ENCODE peak calls at places on chromosomes 4 and X, in seven cellular contexts. T is HT1080; B is endothelial cell; Q is activated T-cell treated with anti-CD3 and anti-CD28 coated beads for 1 hour; U is retina; P is stimulated activated CD4-positive, alpha-beta T cell treated with anti-CD3 and anti-CD28 coated beads, Interleukin-1b, Interleukin-23, amount 100 ng/mL, for 24 hours; R is activated T-helper 1 cell treated with Interleukin-2 at 50 U/mL for 16 hours. W is an unnamed sample.

GRCh38 chr4:56937262-56937661 is 29.6 kb downstream of the REST start:
- DNase-seq in R (no peak), U (no peak), T (peak), P (no peak), B (no peak), Q (no peak), W (peak)

GRCh38 chr4:121479801-121480200 is 99.0 kb upstream of the QRFPR start:
- DNase-seq in P (no peak), R (no peak), Q (no peak), B (no peak), U (no peak), T (peak), W (peak)

GRCh38 chr4:168615294-168615693 is 118.4 kb downstream of the PALLD start:
- DNase-seq in Q (no peak), B (no peak), R (no peak), T (no peak), U (no peak), P (no peak), W (peak)

GRCh38 chr4:17236686-17237085 is 275.2 kb downstream of the QDPR start:
- DNase-seq in R (no peak), P (no peak), U (no peak), B (no peak), T (peak), Q (no peak), W (no peak)

GRCh38 chr4:153792007-153792892 is 3.4 kb upstream of the SFRP2 start:
- DNase-seq in T (no peak), U (peak), Q (no peak), R (no peak), P (no peak), B (peak), W (no peak)

GRCh38 chr4:10036926-10037325 is 15.6 kb upstream of the SLC2A9 start:
- DNase-seq in P (no peak), T (no peak), Q (no peak), U (no peak), R (no peak), B (no peak), W (no peak)

GRCh38 chr4:156146581-156146980 is 192.9 kb upstream of the CTSO start:
- DNase-seq in Q (no peak), B (no peak), U (no peak), P (no peak), R (no peak), T (no peak), W (peak)

GRCh38 chr4:119162174-119162573 is 26.5 kb downstream of the MYOZ2 start:
- DNase-seq in R (no peak), P (no peak), T (no peak), Q (no peak), U (no peak), B (no peak), W (no peak)

GRCh38 chrX:134885336-134886016 is 105.3 kb upstream of the SMIM10 start:
- DNase-seq in P (no peak), R (no peak), U (no peak), Q (no peak), B (no peak), T (no peak), W (no peak)

GRCh38 chr4:8870647-8871416 is 807 bp downstream of the HMX1 start:
- DNase-seq in Q (no peak), U (peak), R (no peak), B (no peak), P (no peak), T (no peak), W (no peak)

GRCh38 chr4:38281416-38282071 is 321.3 kb downstream of the PTTG2 start:
- DNase-seq in P (no peak), U (no peak), R (no peak), Q (no peak), B (no peak), T (no peak), W (no peak)

GRCh38 chrX:109943740-109944092 is 59.2 kb upstream of the TMEM164 start:
- DNase-seq in R (no peak), T (no peak), P (no peak), Q (no peak), U (no peak), B (no peak), W (no peak)

GRCh38 chr4:5215321-5215720 is 164.0 kb downstream of the STK32B start:
- DNase-seq in P (no peak), T (no peak), Q (no peak), B (no peak), U (peak), R (no peak), W (no peak)

GRCh38 chr4:10552591-10553280 is 95.5 kb upstream of the ZNF518B start:
- DNase-seq in U (no peak), B (no peak), T (no peak), Q (no peak), R (no peak), P (no peak), W (no peak)

GRCh38 chrX:48573690-48574269 is 504 bp upstream of the RBM3 start:
- DNase-seq in T (no peak), U (no peak), R (no peak), P (no peak), B (no peak), Q (no peak), W (no peak)

GRCh38 chr4:2886622-2887021 is 43.0 kb downstream of the ADD1 start:
- DNase-seq in B (no peak), U (peak), R (no peak), P (no peak), T (no peak), Q (no peak), W (no peak)

GRCh38 chr4:169144061-169144600 is 126.6 kb downstream of the SH3RF1 start:
- DNase-seq in U (no peak), Q (no peak), B (no peak), T (no peak), P (no peak), R (no peak), W (no peak)

GRCh38 chr4:3229328-3229727 is 19.6 kb upstream of the MSANTD1 start:
- DNase-seq in R (no peak), T (no peak), Q (no peak), P (no peak), U (no peak), B (no peak), W (no peak)

GRCh38 chr4:173782660-173783059 is 252.6 kb upstream of the HAND2 start:
- DNase-seq in R (no peak), T (no peak), P (no peak), U (no peak), B (no peak), Q (no peak), W (no peak)

GRCh38 chr4:20252656-20253271 is 1.1 kb downstream of the SLIT2 start:
- DNase-seq in Q (no peak), R (no peak), T (no peak), P (no peak), B (peak), U (peak), W (no peak)

GRCh38 chr4:5654791-5655190 is 53.6 kb downstream of the EVC2 start:
- DNase-seq in B (no peak), Q (no peak), R (no peak), U (no peak), P (no peak), T (no peak), W (no peak)

GRCh38 chrX:41085883-41086626 is 810 bp downstream of the USP9X start:
- DNase-seq in B (peak), R (peak), Q (peak), U (peak), P (peak), T (peak), W (peak)

GRCh38 chr4:53089940-53090729 is 228.0 kb downstream of the RASL11B start:
- DNase-seq in B (no peak), U (no peak), T (no peak), Q (no peak), R (no peak), P (no peak), W (no peak)

GRCh38 chrX:45775462-45775861 is 574.8 kb upstream of the DIPK2B start:
- DNase-seq in U (no peak), R (no peak), T (peak), P (no peak), B (no peak), Q (no peak), W (peak)

GRCh38 chr4:8703857-8704495 is 111.4 kb downstream of the CPZ start:
- DNase-seq in R (no peak), U (no peak), B (no peak), T (no peak), Q (no peak), P (no peak), W (no peak)

GRCh38 chr4:26474551-26474950 is 15.7 kb downstream of the CCKAR start:
- DNase-seq in U (no peak), R (no peak), B (no peak), P (no peak), T (no peak), Q (no peak), W (no peak)

GRCh38 chr4:56323386-56323785 is 63.9 kb downstream of the AASDH start:
- DNase-seq in T (no peak), B (no peak), R (no peak), U (no peak), Q (no peak), P (no peak), W (no peak)

GRCh38 chr4:147103403-147103946 is 157.8 kb upstream of the TTC29 start:
- DNase-seq in Q (no peak), R (no peak), P (no peak), U (no peak), B (no peak), T (peak), W (peak)

GRCh38 chrX:152865232-152865920 is 32.5 kb upstream of the ZNF185 start:
- DNase-seq in Q (no peak), R (no peak), T (no peak), U (no peak), B (no peak), P (no peak), W (no peak)

GRCh38 chr4:89657931-89658700 is 178.8 kb downstream of the SNCA start:
- DNase-seq in T (peak), U (peak), R (no peak), Q (no peak), P (no peak), B (no peak), W (peak)

GRCh38 chrX:70479970-70480659 is 35.5 kb downstream of the DLG3 start:
- DNase-seq in P (no peak), U (no peak), B (no peak), T (no peak), R (no peak), Q (no peak), W (no peak)

GRCh38 chr4:138235419-138235952 is 6.7 kb downstream of the SLC7A11 start:
- DNase-seq in P (no peak), R (no peak), T (peak), Q (no peak), U (no peak), B (no peak), W (peak)

GRCh38 chrX:15566244-15566643 is 34.5 kb downstream of the ACE2 start:
- DNase-seq in Q (no peak), P (no peak), U (no peak), B (no peak), R (no peak), T (no peak), W (no peak)

GRCh38 chr4:37803348-37803973 is 23.0 kb upstream of the PGM2 start:
- DNase-seq in U (no peak), P (no peak), R (no peak), B (no peak), T (peak), Q (no peak), W (peak)

GRCh38 chrX:20205927-20206708 is 60.6 kb downstream of the RPS6KA3 start:
- DNase-seq in Q (no peak), P (no peak), T (no peak), R (no peak), B (no peak), U (no peak), W (no peak)

GRCh38 chrX:97315939-97316338 is 432.2 kb downstream of the RPA4 start:
- DNase-seq in R (no peak), U (no peak), B (peak), Q (no peak), P (no peak), T (no peak), W (no peak)

GRCh38 chr4:13872145-13872544 is 244.6 kb upstream of the BOD1L1 start:
- DNase-seq in B (no peak), U (no peak), T (no peak), Q (no peak), R (no peak), P (no peak), W (no peak)

GRCh38 chr4:40177591-40177990 is 19.2 kb upstream of the RHOH start:
- DNase-seq in B (no peak), T (no peak), Q (no peak), R (no peak), P (no peak), U (no peak), W (no peak)

GRCh38 chr4:79421483-79421882 is 13.5 kb upstream of the GK2 start:
- DNase-seq in U (no peak), P (no peak), Q (no peak), R (no peak), B (no peak), T (no peak), W (no peak)

W was measured in A172.